ENCODE peak calls at places on chromosomes 12 and 14, in nine cellular contexts. Q is Panc1, C is heart left ventricle, G is Peyer's patch, J is foreskin fibroblast, Y is pancreas, Z is hepatocyte, L is neural progenitor cell, S is left ventricle myocardium inferior. V is an unnamed sample.

GRCh38 chr12:52419656-52420055 is 13.5 kb upstream of the KRT82 start:
- DNase-seq in Q (no peak), C (no peak), G (no peak), J (no peak), Y (no peak), Z (no peak), L (no peak), S (no peak), V (no peak)

GRCh38 chr12:27610380-27610779 is 85.9 kb upstream of the REP15 start:
- DNase-seq in Q (no peak), C (no peak), G (no peak), J (peak), Y (no peak), Z (no peak), L (no peak), S (no peak), V (no peak)

GRCh38 chr14:91245029-91245428 is 525 bp upstream of the GPR68 start:
- DNase-seq in Q (no peak), C (no peak), G (peak), J (no peak), Y (no peak), Z (no peak), L (no peak), S (no peak), V (no peak)

GRCh38 chr12:27219693-27220056 is 24.4 kb upstream of the STK38L start:
- DNase-seq in Q (no peak), C (no peak), G (no peak), J (no peak), Y (no peak), Z (no peak), L (no peak), S (no peak), V (no peak)

GRCh38 chr12:127178463-127178862 is 1088.5 kb upstream of the TMEM132C start:
- DNase-seq in Q (no peak), C (no peak), G (no peak), J (no peak), Y (no peak), Z (no peak), L (no peak), S (no peak), V (no peak)

GRCh38 chr12:26109343-26109841 is 15.4 kb downstream of the BHLHE41 start:
- DNase-seq in Q (no peak), C (no peak), G (no peak), J (no peak), Y (no peak), Z (peak), L (no peak), S (peak), V (no peak)

GRCh38 chr12:131056626-131057025 is 102.9 kb downstream of the ADGRD1 start:
- DNase-seq in Q (no peak), C (peak), G (no peak), J (no peak), Y (no peak), Z (no peak), L (no peak), S (no peak), V (no peak)

GRCh38 chr14:44785096-44785495 is 176.7 kb downstream of the KLHL28 start:
- DNase-seq in Q (no peak), C (no peak), G (no peak), J (no peak), Y (no peak), Z (no peak), L (no peak), S (no peak), V (no peak)

GRCh38 chr14:93976477-93977057 is at the start of gene ASB2:
- DNase-seq in Q (no peak), C (peak), G (peak), J (no peak), Y (no peak), Z (no peak), L (no peak), S (no peak), V (no peak)

GRCh38 chr14:100294213-100294962 is 11.9 kb downstream of the SLC25A29 start:
- DNase-seq in Q (no peak), C (no peak), G (no peak), J (no peak), Y (no peak), Z (no peak), L (no peak), S (peak), V (no peak)

GRCh38 chr14:76666746-76667145 is 94.5 kb upstream of the VASH1 start:
- DNase-seq in Q (no peak), C (no peak), G (no peak), J (no peak), Y (no peak), Z (no peak), L (peak), S (no peak), V (no peak)

GRCh38 chr12:24970177-24970576 is 21.3 kb upstream of the BCAT1 start:
- DNase-seq in Q (no peak), C (no peak), G (no peak), J (no peak), Y (no peak), Z (no peak), L (no peak), S (no peak), V (no peak)

GRCh38 chr14:68784995-68785816 is 7.7 kb downstream of the ZFP36L1 start:
- DNase-seq in Q (no peak), C (no peak), G (peak), J (peak), Y (peak), Z (peak), L (no peak), S (no peak), V (no peak)

GRCh38 chr12:120761581-120761980 is 36.0 kb downstream of the ACADS start:
- DNase-seq in Q (no peak), C (no peak), G (no peak), J (peak), Y (no peak), Z (peak), L (no peak), S (no peak), V (no peak)

GRCh38 chr12:15701212-15701611 is 88.0 kb downstream of the EPS8 start:
- DNase-seq in Q (no peak), C (no peak), G (no peak), J (no peak), Y (no peak), Z (no peak), L (no peak), S (no peak), V (no peak)

GRCh38 chr12:122880155-122880605 is 15.7 kb downstream of the VPS37B start:
- DNase-seq in Q (no peak), C (no peak), G (no peak), J (no peak), Y (no peak), Z (no peak), L (no peak), S (no peak), V (no peak)

GRCh38 chr12:122876724-122877123 is 19.2 kb downstream of the VPS37B start:
- DNase-seq in Q (no peak), C (peak), G (no peak), J (no peak), Y (no peak), Z (no peak), L (no peak), S (no peak), V (no peak)

GRCh38 chr12:122875590-122876220 is 20.2 kb downstream of the VPS37B start:
- DNase-seq in Q (no peak), C (no peak), G (no peak), J (no peak), Y (no peak), Z (no peak), L (no peak), S (no peak), V (no peak)

GRCh38 chr12:122880668-122881067 is 15.3 kb downstream of the VPS37B start:
- DNase-seq in Q (no peak), C (no peak), G (no peak), J (peak), Y (no peak), Z (no peak), L (peak), S (no peak), V (no peak)

DNA sequence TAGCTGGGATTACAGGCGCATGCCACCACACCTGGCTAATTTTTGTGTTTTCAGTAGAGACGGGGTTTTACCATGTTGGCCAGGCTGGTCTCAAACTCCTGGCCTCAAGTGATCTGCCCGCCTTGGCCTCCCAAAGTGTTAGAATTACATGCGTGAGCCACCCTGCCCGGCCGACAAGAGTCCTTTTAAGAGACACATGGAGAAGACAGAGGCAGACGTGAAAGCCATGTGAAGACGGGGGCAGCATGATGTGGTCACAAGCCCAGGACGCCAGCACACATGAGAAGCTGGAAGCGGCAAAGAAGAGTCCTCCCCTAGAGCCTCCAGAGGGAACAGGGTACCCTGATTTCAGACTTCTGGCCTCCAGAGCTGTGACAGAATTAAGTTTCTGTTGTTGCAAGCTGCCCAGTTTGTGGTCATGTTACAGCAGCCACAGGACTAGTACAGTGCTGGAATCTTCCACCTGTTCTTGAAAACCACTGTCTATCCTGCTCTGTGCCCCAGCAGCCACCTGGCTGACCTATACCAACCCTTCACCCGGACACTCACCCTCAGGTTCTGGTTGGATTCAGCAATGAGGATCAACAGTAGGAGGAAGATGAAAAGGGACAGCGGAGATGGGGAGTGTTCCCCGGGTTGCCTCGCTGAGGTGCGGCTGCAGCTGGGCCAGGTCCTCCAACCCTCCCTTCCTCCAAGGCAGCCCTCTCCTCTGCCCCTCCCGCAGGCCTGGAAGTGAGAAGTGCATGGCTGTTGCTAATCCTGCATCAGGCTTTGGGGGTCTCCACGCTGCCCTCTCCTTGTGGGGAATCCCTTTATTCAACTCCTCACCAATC is 16.9 kb downstream of the VPS37B start:
- DNase-seq in Q (no peak), C (peak), G (no peak), J (no peak), Y (no peak), Z (no peak), L (no peak), S (no peak), V (no peak)
- H3K4me3 ChIP-seq in Q (no peak), C (no peak), G (no peak), J (no peak), Y (no peak), Z (no peak), L (no peak), S (no peak), V (no peak)

GRCh38 chr14:35349496-35349895 is 55.1 kb downstream of the NFKBIA start:
- DNase-seq in Q (no peak), C (no peak), G (no peak), J (no peak), Y (no peak), Z (no peak), L (no peak), S (no peak), V (no peak)

GRCh38 chr14:35352274-35353233 is 52.0 kb downstream of the NFKBIA start:
- DNase-seq in Q (no peak), C (no peak), G (no peak), J (no peak), Y (no peak), Z (no peak), L (no peak), S (no peak), V (no peak)

GRCh38 chr14:35349966-35350365 is 54.6 kb downstream of the NFKBIA start:
- DNase-seq in Q (no peak), C (no peak), G (no peak), J (no peak), Y (no peak), Z (no peak), L (no peak), S (no peak), V (no peak)

GRCh38 chr14:35351897-35352273 is 52.7 kb downstream of the NFKBIA start:
- DNase-seq in Q (no peak), C (no peak), G (no peak), J (no peak), Y (no peak), Z (no peak), L (no peak), S (no peak), V (no peak)

GRCh38 chr14:35351497-35351896 is 53.1 kb downstream of the NFKBIA start:
- DNase-seq in Q (no peak), C (no peak), G (no peak), J (no peak), Y (no peak), Z (no peak), L (no peak), S (no peak), V (no peak)
- TF ChIP-seq CTCF in Q (no peak), C (no peak), G (no peak), J (no peak), Y (no peak), Z (no peak), L (no peak), S (no peak), V (no peak)

DNA sequence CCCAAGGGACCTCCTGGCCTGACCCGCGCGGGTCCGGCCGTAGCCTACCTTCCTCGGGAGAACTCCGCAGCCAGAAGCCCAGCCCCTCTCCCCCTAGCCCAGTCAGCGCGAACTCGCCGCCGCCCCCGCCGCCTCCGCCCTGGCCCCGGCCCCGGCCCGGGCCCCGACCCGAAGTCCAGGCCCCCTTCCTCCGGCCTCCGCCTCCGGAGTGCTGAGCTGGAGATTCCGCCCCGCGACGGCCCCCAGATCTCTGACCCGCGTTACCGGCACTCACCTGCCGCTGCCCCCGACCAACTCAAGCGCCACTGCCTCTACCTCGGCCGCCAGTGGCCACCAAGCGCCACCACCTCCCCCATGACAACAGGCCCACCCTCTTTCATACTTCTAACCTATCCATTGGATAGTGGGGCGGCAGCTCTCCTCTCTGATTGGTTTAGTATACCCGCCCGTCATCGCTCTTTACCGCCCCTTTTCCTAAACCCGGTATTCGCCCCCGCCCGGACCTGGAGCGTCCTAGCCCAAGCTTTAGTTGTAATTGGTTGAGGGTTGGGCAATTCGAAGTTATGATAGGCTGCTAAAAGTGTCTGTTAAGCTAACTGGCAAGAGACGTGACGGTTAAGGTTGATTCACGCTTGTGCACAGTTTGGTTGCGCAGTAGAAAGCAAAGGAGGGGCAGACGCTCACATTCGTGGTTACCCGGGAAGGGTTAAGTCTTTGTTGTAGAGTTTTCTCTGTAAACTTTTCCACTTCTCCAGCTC is at the start of gene NUMB:
- DNase-seq in Q (peak), C (peak), G (peak), J (peak), Y (peak), Z (peak), L (peak), S (peak), V (peak)
- H3K4me3 ChIP-seq in Q (peak), C (peak), G (peak), J (peak), Y (peak), Z (peak), L (peak), S (peak), V (peak)

GRCh38 chr12:47818007-47818376 is 1.7 kb downstream of the HDAC7 start:
- DNase-seq in Q (no peak), C (no peak), G (no peak), J (no peak), Y (no peak), Z (no peak), L (no peak), S (no peak), V (no peak)
- TF ChIP-seq CTCF in Q (no peak), C (no peak), G (no peak), J (no peak), Y (no peak), Z (no peak), L (no peak), S (no peak), V (no peak)

V was measured in GM12864.